ENCODE peak calls at places on chromosomes 6 and 20, in five cellular contexts. One of them, this sample, is unnamed.

GRCh38 chr20:49823152-49823847 is 10.7 kb downstream of the SLC9A8 start:
- DNase-seq in mucosa of gallbladder: no peak
- DNase-seq in NCI-H146: no peak
- DNase-seq in COR-L47: no peak
- DNase-seq in AML-193: no peak
- DNase-seq in this sample: no peak

GRCh38 chr6:73790572-73790971 is 94.6 kb downstream of the CD109 start:
- DNase-seq in mucosa of gallbladder: no peak
- DNase-seq in NCI-H146: no peak
- DNase-seq in COR-L47: no peak
- DNase-seq in AML-193: no peak
- DNase-seq in this sample: no peak

GRCh38 chr20:1887321-1887720 is 7.9 kb upstream of the SIRPA start:
- DNase-seq in mucosa of gallbladder: no peak
- DNase-seq in NCI-H146: no peak
- DNase-seq in COR-L47: no peak
- DNase-seq in AML-193: no peak
- DNase-seq in this sample: no peak

GRCh38 chr6:33418690-33419291 is 884 bp upstream of the CUTA start:
- DNase-seq in mucosa of gallbladder: no peak
- DNase-seq in NCI-H146: peak; percentile 40
- DNase-seq in COR-L47: no peak
- DNase-seq in AML-193: no peak
- DNase-seq in this sample: no peak

GRCh38 chr6:139243531-139243930 is 48.3 kb downstream of the TXLNB start:
- DNase-seq in mucosa of gallbladder: no peak
- DNase-seq in NCI-H146: no peak
- DNase-seq in COR-L47: no peak
- DNase-seq in AML-193: no peak
- DNase-seq in this sample: no peak

GRCh38 chr20:51507357-51508036 is 35.0 kb downstream of the NFATC2 start:
- DNase-seq in mucosa of gallbladder: no peak
- DNase-seq in NCI-H146: no peak
- DNase-seq in COR-L47: no peak
- DNase-seq in AML-193: no peak
- DNase-seq in this sample: no peak

GRCh38 chr6:16816891-16817290 is 55.6 kb upstream of the ATXN1 start:
- DNase-seq in mucosa of gallbladder: no peak
- DNase-seq in NCI-H146: no peak
- DNase-seq in COR-L47: no peak
- DNase-seq in AML-193: no peak
- DNase-seq in this sample: no peak

GRCh38 chr6:43805695-43806040 is 35.7 kb downstream of the VEGFA start:
- DNase-seq in mucosa of gallbladder: no peak
- DNase-seq in NCI-H146: no peak
- DNase-seq in COR-L47: no peak
- DNase-seq in AML-193: no peak
- DNase-seq in this sample: no peak

GRCh38 chr6:63440057-63440456 is 120.3 kb upstream of the LGSN start:
- DNase-seq in mucosa of gallbladder: no peak
- DNase-seq in NCI-H146: peak; percentile 65
- DNase-seq in COR-L47: peak; percentile 15
- DNase-seq in AML-193: no peak
- DNase-seq in this sample: no peak

This sample was measured in NCI-H1694 treated with DMSO at 0.1 percent for 48 hours.